ENCODE peak calls at places on chromosomes 11 and 22, in nine cellular contexts. X, Z, T, K, E, J, H, S and Y are unnamed samples.

GRCh38 chr11:76632492-76632891 is 38.1 kb downstream of the LRRC32 start:
- DNase-seq in S (no peak), J (no peak), H (no peak), E (no peak), Z (no peak), X (no peak), T (no peak), K (no peak), Y (no peak)

GRCh38 chr11:64638017-64638664 is 47.1 kb downstream of the SLC22A12 start:
- DNase-seq in E (no peak), K (no peak), Z (no peak), J (peak; percentile 59), T (peak; percentile 23), X (peak; percentile 82), S (no peak), H (no peak), Y (no peak)

GRCh38 chr11:78290293-78291176 is 101.8 kb downstream of the USP35 start:
- DNase-seq in Z (no peak), S (peak; percentile 31), T (no peak), J (no peak), H (no peak), X (no peak), K (peak; percentile 3), E (no peak), Y (peak; percentile 28)

GRCh38 chr11:128767518-128767917 is 73.6 kb downstream of the FLI1 start:
- DNase-seq in H (no peak), J (no peak), E (no peak), X (no peak), Z (no peak), K (no peak), T (no peak), S (no peak), Y (no peak)

GRCh38 chr22:30892731-30893221 is 75.8 kb downstream of the MORC2 start:
- DNase-seq in Z (no peak), E (no peak), X (peak; percentile 35), J (no peak), K (no peak), H (no peak), T (no peak), S (no peak), Y (peak; percentile 10)

GRCh38 chr11:32391965-32392553 is 43.3 kb downstream of the WT1 start:
- DNase-seq in S (no peak), H (no peak), X (no peak), Z (no peak), E (no peak), J (no peak), T (no peak), K (peak; percentile 30), Y (no peak)

GRCh38 chr11:113197456-113197855 is 116.9 kb upstream of the TTC12 start:
- DNase-seq in Z (no peak), X (no peak), J (no peak), H (no peak), S (no peak), T (no peak), E (no peak), K (no peak), Y (no peak)

GRCh38 chr11:91932151-91932821 is 292.3 kb upstream of the FAT3 start:
- DNase-seq in Z (no peak), T (no peak), S (no peak), H (no peak), E (no peak), K (no peak), J (no peak), X (no peak), Y (no peak)

GRCh38 chr11:102776454-102776853 is 4.0 kb downstream of the MMP10 start:
- DNase-seq in H (no peak), T (no peak), K (no peak), Z (no peak), J (no peak), X (no peak), S (no peak), E (no peak), Y (no peak)

GRCh38 chr11:115679945-115680344 is 175.7 kb upstream of the CADM1 start:
- DNase-seq in X (no peak), K (no peak), T (no peak), S (no peak), H (no peak), J (no peak), E (no peak), Z (no peak), Y (no peak)
- H3K27ac ChIP-seq in X (no peak overlapping the region), K (no peak overlapping the region), T (no peak overlapping the region), S (no peak overlapping the region), H (no peak overlapping the region), J (no peak overlapping the region), E (no peak overlapping the region), Z (no peak overlapping the region), Y (no peak overlapping the region)

DNA sequence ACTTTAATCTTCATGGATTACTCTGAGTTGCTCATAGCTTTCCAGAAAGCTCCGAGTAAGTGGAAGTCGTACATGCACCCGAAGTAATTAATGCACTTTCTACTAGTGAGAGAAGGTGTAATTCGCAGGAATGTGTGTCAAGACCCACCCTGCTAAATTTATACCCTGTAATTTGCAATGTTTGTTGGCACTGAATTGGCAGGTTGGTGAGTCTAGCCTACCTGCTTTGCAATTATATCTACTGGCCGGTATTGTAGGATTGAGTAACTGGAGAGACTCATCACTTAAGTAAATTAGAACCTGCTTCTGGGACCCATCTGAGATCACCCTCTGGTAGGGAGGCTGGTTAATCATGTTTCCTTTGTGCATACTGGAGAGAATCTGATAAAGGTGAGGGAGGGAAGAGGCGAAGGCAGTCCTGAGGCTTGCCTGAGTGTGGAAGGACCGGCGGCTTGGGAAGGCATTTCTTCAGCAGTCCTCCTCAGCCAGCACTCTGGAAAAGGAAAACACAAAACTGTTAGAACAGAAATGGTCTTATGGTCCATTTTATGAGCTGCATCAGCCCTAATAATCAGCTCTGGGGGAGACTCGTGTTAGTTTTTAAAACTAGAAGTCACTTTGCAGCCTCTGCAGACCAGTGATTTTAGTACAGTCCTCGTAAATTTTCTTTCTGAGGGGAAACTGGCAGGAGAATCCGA is 63.4 kb downstream of the LDLRAD3 start:
- DNase-seq in T (no peak), Z (no peak), S (no peak), X (no peak), J (no peak), K (no peak), H (no peak), E (no peak), Y (no peak)
- H3K27ac ChIP-seq in T (no peak overlapping the region), Z (no peak overlapping the region), S (peak overlapping the region; percentile 58), X (no peak overlapping the region), J (no peak overlapping the region), K (no peak overlapping the region), H (peak overlapping the region; percentile 95), E (no peak overlapping the region), Y (no peak overlapping the region)

DNA sequence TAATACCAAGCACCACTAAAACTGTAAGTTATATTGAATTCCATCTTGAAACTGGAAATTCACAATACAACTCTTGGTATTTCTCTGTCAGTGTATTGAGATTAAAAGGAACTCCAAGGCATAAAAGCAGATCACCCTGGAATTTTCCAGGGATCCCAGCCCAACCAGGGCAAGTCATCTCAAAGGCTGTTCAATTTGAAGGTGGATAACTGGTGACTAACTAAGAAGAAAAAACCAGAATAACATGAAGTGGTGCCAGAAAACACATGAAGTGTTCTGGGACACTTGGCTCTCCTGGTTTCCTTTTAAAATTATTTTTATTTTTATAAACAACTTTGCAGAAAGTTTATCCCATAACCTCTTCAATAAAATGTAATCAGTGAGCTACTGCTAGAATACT is 7.8 kb upstream of the BMAL1 start:
- DNase-seq in T (no peak), Z (no peak), E (no peak), S (peak; percentile 41), X (no peak), J (no peak), K (no peak), H (no peak), Y (no peak)
- H3K27ac ChIP-seq in T (no peak overlapping the region), Z (no peak overlapping the region), E (no peak overlapping the region), S (peak overlapping the region; percentile 45), X (no peak overlapping the region), J (no peak overlapping the region), K (no peak overlapping the region), H (peak overlapping the region; percentile 21), Y (no peak overlapping the region)

GRCh38 chr11:29305456-29306232 is 711.2 kb downstream of the KCNA4 start:
- DNase-seq in Z (no peak), S (no peak), K (no peak), H (no peak), T (no peak), X (no peak), E (no peak), J (no peak), Y (no peak)
- H3K27ac ChIP-seq in Z (no peak overlapping the region), S (no peak overlapping the region), K (no peak overlapping the region), H (peak overlapping the region; percentile 40), T (no peak overlapping the region), X (no peak overlapping the region), E (no peak overlapping the region), J (no peak overlapping the region), Y (no peak overlapping the region)

DNA sequence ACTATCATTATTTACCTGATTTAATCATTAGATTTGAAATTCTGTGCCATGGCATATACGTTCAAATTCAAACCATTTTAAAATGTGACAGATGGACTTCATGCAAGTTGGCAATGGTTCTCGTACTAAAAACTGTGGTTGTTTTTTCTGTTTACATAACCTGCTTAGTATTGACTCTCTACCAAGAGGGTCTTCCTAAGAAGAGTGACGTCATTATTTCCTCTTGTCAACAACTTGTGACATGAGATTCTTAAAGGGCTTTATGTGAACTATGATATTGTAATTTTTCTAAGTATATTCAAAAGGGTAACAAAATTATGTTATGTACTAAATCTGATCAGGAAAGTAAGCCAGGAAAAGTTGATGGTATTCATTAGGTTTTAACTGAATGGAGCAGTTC is 86.9 kb downstream of the GRK3 start:
- DNase-seq in Z (no peak), S (no peak), X (no peak), E (no peak), H (no peak), K (no peak), J (no peak), T (no peak), Y (no peak)
- H3K27ac ChIP-seq in Z (no peak overlapping the region), S (no peak overlapping the region), X (no peak overlapping the region), E (no peak overlapping the region), H (no peak overlapping the region), K (no peak overlapping the region), J (no peak overlapping the region), T (no peak overlapping the region), Y (no peak overlapping the region)

DNA sequence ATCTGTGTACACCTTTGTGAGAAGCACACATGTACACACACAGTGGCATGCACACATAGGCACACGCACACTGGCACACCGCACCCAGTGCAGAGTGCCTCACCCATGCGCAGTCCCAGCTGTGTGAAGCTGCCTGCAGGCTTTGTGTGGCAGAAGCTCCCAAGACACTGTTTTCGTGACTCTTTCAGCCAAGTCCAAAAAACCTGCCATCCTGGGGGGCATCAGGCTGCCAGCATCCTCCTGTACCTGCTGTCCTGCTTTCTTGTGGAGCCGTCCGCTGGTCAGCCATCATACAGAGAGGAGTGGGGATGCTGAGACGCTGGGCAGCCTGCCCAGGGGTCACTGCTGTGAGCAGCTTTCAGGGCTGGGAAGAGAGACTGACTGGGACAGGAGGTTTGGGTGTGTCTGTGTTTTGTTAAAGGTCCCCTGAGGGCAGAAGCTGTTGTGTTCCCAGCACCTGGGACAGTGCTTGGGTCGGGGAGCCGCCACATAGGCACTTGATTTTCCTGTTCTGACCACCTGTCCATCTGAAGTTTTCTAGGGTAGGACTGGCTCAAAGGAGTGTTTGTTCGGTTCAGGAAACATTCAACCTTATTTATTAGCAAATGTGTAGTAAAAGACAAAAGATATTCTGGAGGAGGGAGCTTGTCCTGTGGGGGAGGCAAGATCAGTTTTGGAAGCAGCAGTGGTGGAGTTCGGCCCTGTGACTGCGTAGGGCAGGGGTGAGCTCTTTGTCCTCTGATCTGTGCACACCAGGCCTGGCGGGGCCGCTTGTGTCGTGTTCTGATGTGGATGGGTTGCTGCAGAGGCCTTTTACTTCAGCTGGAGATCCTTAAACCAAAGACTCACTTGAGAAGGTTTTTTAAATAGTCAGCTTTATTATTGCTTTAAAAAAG is 29.7 kb downstream of the AP2A2 start:
- DNase-seq in T (peak; percentile 66), X (no peak), H (no peak), Z (no peak), S (peak; percentile 63), K (no peak), J (no peak), E (no peak), Y (no peak)
- H3K27ac ChIP-seq in T (no peak overlapping the region), X (peak overlapping the region; percentile 19), H (no peak overlapping the region), Z (no peak overlapping the region), S (peak overlapping the region; percentile 73), K (no peak overlapping the region), J (no peak overlapping the region), E (no peak overlapping the region), Y (no peak overlapping the region)